ENCODE peak calls at places on chromosomes 12 and 14, in ten cellular contexts. J, A, B, K, Y, O, M, F, V and W are unnamed samples.

GRCh38 chr12:69008510-69008909 is 75.5 kb upstream of the CPM start:
- DNase-seq in F (no peak), B (no peak), V (no peak), O (no peak), A (no peak), M (no peak), K (no peak), J (no peak), Y (no peak), W (no peak)

GRCh38 chr12:66709893-66710292 is 31.0 kb upstream of the GRIP1 start:
- DNase-seq in J (no peak), B (no peak), M (no peak), Y (no peak), K (no peak), A (no peak), V (no peak), O (no peak), F (no peak), W (no peak)

GRCh38 chr12:117836999-117837736 is 131.6 kb downstream of the KSR2 start:
- DNase-seq in M (peak; percentile 82), Y (peak; percentile 56), F (peak; percentile 92), O (peak; percentile 86), J (peak; percentile 98), K (peak; percentile 85), V (peak; percentile 70), B (peak; percentile 81), A (peak; percentile 67), W (peak; percentile 38)

GRCh38 chr12:22728989-22729388 is 104.0 kb downstream of the ETNK1 start:
- DNase-seq in B (no peak), A (no peak), F (no peak), Y (no peak), V (no peak), M (peak; percentile 5), K (no peak), O (no peak), J (no peak), W (no peak)

GRCh38 chr14:74954232-74954946 is 1.0 kb downstream of the PGF start:
- DNase-seq in V (peak; percentile 52), Y (no peak), K (peak; percentile 54), J (no peak), A (peak; percentile 82), B (no peak), M (peak; percentile 72), O (peak; percentile 63), F (peak; percentile 86), W (no peak)

GRCh38 chr12:116506697-116507064 is 52.5 kb upstream of the MAP1LC3B2 start:
- DNase-seq in V (no peak), B (no peak), F (no peak), O (no peak), M (no peak), A (no peak), J (no peak), K (no peak), Y (no peak), W (no peak)

GRCh38 chr14:104348741-104349140 is 210.4 kb downstream of the KIF26A start:
- DNase-seq in F (no peak), Y (no peak), M (no peak), B (no peak), J (peak; percentile 15), V (no peak), K (peak; percentile 8), O (no peak), A (no peak), W (no peak)

GRCh38 chr14:46054526-46054925 is 597.1 kb downstream of the RPL10L start:
- DNase-seq in K (no peak), A (no peak), J (no peak), B (no peak), O (no peak), Y (no peak), V (peak; percentile 64), M (no peak), F (no peak), W (no peak)

GRCh38 chr12:12705833-12706520 is 10.0 kb upstream of the GPR19 start:
- DNase-seq in Y (no peak), J (no peak), K (no peak), A (no peak), O (no peak), F (no peak), M (peak; percentile 43), B (no peak), V (no peak), W (peak; percentile 68)

GRCh38 chr12:15209782-15210181 is 11.4 kb downstream of the RERG start:
- DNase-seq in K (no peak), Y (no peak), F (no peak), O (no peak), A (no peak), B (peak; percentile 72), V (peak; percentile 52), J (no peak), M (no peak), W (no peak)

DNA sequence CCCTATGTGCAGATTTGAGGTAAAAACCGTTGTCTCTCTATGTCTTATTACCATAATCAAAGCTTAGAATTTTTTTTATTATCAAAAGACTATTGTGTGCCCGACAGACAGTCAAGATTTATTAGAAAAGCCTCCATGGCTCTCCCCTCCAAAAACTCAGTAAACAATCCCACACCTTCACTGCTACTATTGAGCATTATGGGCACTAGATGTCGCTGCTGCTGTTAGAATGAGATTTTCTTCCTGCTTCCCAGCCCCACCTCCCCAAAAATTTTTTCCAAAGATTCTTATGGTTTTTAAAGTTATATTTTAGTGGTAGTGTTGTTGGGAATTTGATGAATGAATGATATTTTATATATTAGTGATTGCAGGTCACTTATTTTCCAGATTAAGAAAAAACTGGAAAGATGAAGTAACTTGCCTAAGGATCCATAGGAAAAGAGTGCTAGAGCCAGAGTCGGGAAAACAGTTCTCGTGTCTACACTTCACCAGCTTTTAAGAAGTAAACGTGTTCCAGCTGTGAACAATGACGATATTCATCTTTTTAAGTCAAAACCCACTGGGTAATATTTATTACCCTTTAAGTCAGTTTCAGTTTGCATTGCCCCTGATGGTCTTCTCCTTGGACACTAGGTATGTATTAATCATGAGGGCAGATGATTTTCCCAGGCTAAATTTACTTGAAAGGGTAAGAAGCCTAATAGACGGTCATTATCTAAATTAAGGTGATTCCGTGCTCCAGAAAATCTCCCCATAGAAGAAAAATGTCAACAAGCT is 12.2 kb upstream of the FOXG1 start:
- DNase-seq in V (peak; percentile 52), A (peak; percentile 58), K (no peak), B (peak; percentile 87), O (peak; percentile 64), F (no peak), M (peak; percentile 67), Y (peak; percentile 21), J (peak; percentile 81), W (no peak)
- H3K27me3 ChIP-seq in V (peaks cover 62% of the 10 kb centered on the region), A (peaks cover 55% of the 10 kb centered on the region), K (no peaks in the 10 kb centered on the region), B (peaks cover 53% of the 10 kb centered on the region), O (peaks cover 55% of the 10 kb centered on the region), F (peaks cover 5% of the 10 kb centered on the region), M (peaks cover 51% of the 10 kb centered on the region), Y (peaks cover 55% of the 10 kb centered on the region), J (peaks cover 69% of the 10 kb centered on the region), W (peaks cover 22% of the 10 kb centered on the region)

GRCh38 chr12:34291426-34291901 is 269.2 kb downstream of the ALG10 start:
- DNase-seq in M (no peak), F (peak; percentile 62), Y (no peak), O (no peak), J (no peak), V (no peak), K (no peak), A (no peak), B (no peak), W (no peak)
- H3K9me3 ChIP-seq in M (peaks cover 45% of the 10 kb centered on the region), F (no peaks in the 10 kb centered on the region), Y (peaks cover under 1% of the 10 kb centered on the region), O (no peaks in the 10 kb centered on the region), J (peaks cover 43% of the 10 kb centered on the region), V (peaks cover 6% of the 10 kb centered on the region), K (no peaks in the 10 kb centered on the region), A (no peaks in the 10 kb centered on the region), B (peaks cover 1% of the 10 kb centered on the region), W (no peaks in the 10 kb centered on the region)

GRCh38 chr12:95074766-95075165 is 1.3 kb upstream of the NR2C1 start:
- DNase-seq in M (no peak), Y (no peak), B (no peak), F (no peak), A (no peak), K (no peak), V (no peak), O (no peak), J (no peak), W (no peak)
- H3K27me3 ChIP-seq in M (no peaks in the 10 kb centered on the region), Y (no peaks in the 10 kb centered on the region), B (no peaks in the 10 kb centered on the region), F (no peaks in the 10 kb centered on the region), A (no peaks in the 10 kb centered on the region), K (no peaks in the 10 kb centered on the region), V (no peaks in the 10 kb centered on the region), O (no peaks in the 10 kb centered on the region), J (no peaks in the 10 kb centered on the region), W (no peaks in the 10 kb centered on the region)

DNA sequence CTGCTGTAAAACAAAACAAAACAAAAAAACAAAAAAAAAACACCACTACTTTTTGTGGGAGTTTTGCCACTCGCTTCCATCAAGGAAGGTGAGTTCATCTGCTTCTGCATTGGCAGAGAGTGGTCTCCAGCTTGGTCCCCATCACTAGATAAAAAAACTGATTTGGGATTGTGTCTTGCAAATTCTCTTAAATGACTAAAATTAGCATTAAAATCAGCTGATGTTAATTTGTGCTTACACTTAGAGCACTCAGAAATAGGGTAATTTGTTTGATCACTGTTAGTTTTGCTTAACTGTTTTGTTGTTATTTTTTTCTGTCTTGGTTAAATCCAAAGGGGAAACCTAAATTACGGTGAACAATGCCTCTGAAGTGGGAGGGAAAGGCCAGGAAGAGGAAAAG is 1048.0 kb downstream of the LRFN5 start:
- DNase-seq in M (no peak), F (no peak), J (no peak), K (no peak), O (no peak), V (no peak), Y (no peak), A (no peak), B (no peak), W (no peak)
- H3K9me3 ChIP-seq in M (no peaks in the 10 kb centered on the region), F (no peaks in the 10 kb centered on the region), J (no peaks in the 10 kb centered on the region), K (no peaks in the 10 kb centered on the region), O (no peaks in the 10 kb centered on the region), V (no peaks in the 10 kb centered on the region), Y (no peaks in the 10 kb centered on the region), A (no peaks in the 10 kb centered on the region), B (no peaks in the 10 kb centered on the region), W (no peaks in the 10 kb centered on the region)

GRCh38 chr12:52523825-52524224 is 3.6 kb upstream of the KRT5 start:
- DNase-seq in A (no peak), O (no peak), J (peak; percentile 45), B (no peak), K (no peak), M (no peak), Y (no peak), F (no peak), V (no peak), W (no peak)
- H3K27me3 ChIP-seq in A (peaks cover 41% of the 10 kb centered on the region), O (no peaks in the 10 kb centered on the region), J (no peaks in the 10 kb centered on the region), B (peaks cover 50% of the 10 kb centered on the region), K (no peaks in the 10 kb centered on the region), M (no peaks in the 10 kb centered on the region), Y (no peaks in the 10 kb centered on the region), F (no peaks in the 10 kb centered on the region), V (peaks cover 73% of the 10 kb centered on the region), W (no peaks in the 10 kb centered on the region)

GRCh38 chr14:91313852-91314251 is 69.3 kb upstream of the GPR68 start:
- DNase-seq in J (no peak), B (no peak), O (no peak), F (no peak), Y (no peak), V (no peak), K (no peak), M (no peak), A (no peak), W (no peak)
- H3K9me3 ChIP-seq in J (no peaks in the 10 kb centered on the region), B (no peaks in the 10 kb centered on the region), O (no peaks in the 10 kb centered on the region), F (no peaks in the 10 kb centered on the region), Y (no peaks in the 10 kb centered on the region), V (no peaks in the 10 kb centered on the region), K (no peaks in the 10 kb centered on the region), M (no peaks in the 10 kb centered on the region), A (no peaks in the 10 kb centered on the region), W (no peaks in the 10 kb centered on the region)